ENCODE peak calls at places on chromosomes 3 and 15, in ten cellular contexts. D is HCT116, V is stomach, Y is H1, G is K562, I is esophagus muscularis mucosa, L is breast epithelium, H is HepG2, K is SK-N-SH, Q is endothelial cell of umbilical vein. E is an unnamed sample. For H3K9me3, the result is how much of the 10 kb centered on the place peaks cover.

GRCh38 chr15:73601449-73602425 is 31.5 kb downstream of the NPTN start:
- DNase-seq in D (no peak), V (no peak), Y (no peak), G (peak), I (no peak), L (peak), H (peak), K (no peak), Q (peak), E (no peak)

GRCh38 chr3:63824309-63824708 is 5.2 kb downstream of the C3orf49 start:
- DNase-seq in D (no peak), V (no peak), Y (no peak), G (no peak), I (no peak), L (no peak), H (no peak), K (no peak), Q (peak), E (no peak)

GRCh38 chr3:50587806-50588758 is 18.8 kb downstream of the HEMK1 start:
- DNase-seq in D (no peak), V (no peak), Y (no peak), G (no peak), I (no peak), L (no peak), H (peak), K (no peak), Q (no peak), E (no peak)

GRCh38 chr3:33430571-33430970 is 9.6 kb downstream of the UBP1 start:
- DNase-seq in D (no peak), V (no peak), Y (no peak), G (no peak), I (no peak), L (no peak), H (no peak), K (no peak), Q (no peak), E (no peak)

GRCh38 chr15:53506370-53506769 is 253.1 kb downstream of the WDR72 start:
- DNase-seq in D (no peak), V (no peak), Y (no peak), G (no peak), I (no peak), L (no peak), H (peak), K (no peak), Q (no peak), E (no peak)

GRCh38 chr3:36776436-36776835 is 12.1 kb upstream of the DCLK3 start:
- DNase-seq in D (no peak), V (no peak), Y (no peak), G (no peak), I (no peak), L (no peak), H (no peak), K (no peak), Q (no peak), E (no peak)

GRCh38 chr3:38655708-38656300 is 6.3 kb upstream of the SCN5A start:
- DNase-seq in D (peak), V (no peak), Y (no peak), G (peak), I (peak), L (no peak), H (peak), K (peak), Q (peak), E (no peak)

GRCh38 chr15:74857671-74858365 is 14.9 kb upstream of the ULK3 start:
- DNase-seq in D (no peak), V (no peak), Y (no peak), G (no peak), I (no peak), L (no peak), H (no peak), K (no peak), Q (no peak), E (no peak)

GRCh38 chr15:52294881-52295420 is 653 bp downstream of the MYO5C start:
- DNase-seq in D (no peak), V (no peak), Y (no peak), G (no peak), I (no peak), L (no peak), H (peak), K (peak), Q (peak), E (no peak)

GRCh38 chr3:11001020-11001657 is 8.6 kb downstream of the SLC6A1 start:
- DNase-seq in D (no peak), V (no peak), Y (no peak), G (peak), I (no peak), L (no peak), H (peak), K (peak), Q (no peak), E (no peak)

GRCh38 chr15:33871911-33872760 is 96.2 kb upstream of the CHRM5 start:
- DNase-seq in D (no peak), V (no peak), Y (no peak), G (no peak), I (no peak), L (no peak), H (no peak), K (peak), Q (no peak), E (no peak)

GRCh38 chr3:127374626-127375010 is 86.8 kb upstream of the PRR20G start:
- DNase-seq in D (no peak), V (no peak), Y (no peak), G (no peak), I (no peak), L (no peak), H (no peak), K (no peak), Q (no peak), E (no peak)

GRCh38 chr3:23629181-23629893 is 176.4 kb upstream of the UBE2E1 start:
- DNase-seq in D (no peak), V (no peak), Y (no peak), G (no peak), I (peak), L (no peak), H (no peak), K (no peak), Q (peak), E (no peak)

GRCh38 chr3:170471149-170471548 is 52.5 kb downstream of the CLDN11 start:
- DNase-seq in D (no peak), V (no peak), Y (no peak), G (no peak), I (no peak), L (no peak), H (no peak), K (no peak), Q (no peak), E (no peak)

GRCh38 chr3:143650120-143650519 is 198.1 kb downstream of the SLC9A9 start:
- DNase-seq in D (no peak), V (no peak), Y (no peak), G (no peak), I (no peak), L (no peak), H (no peak), K (no peak), Q (peak), E (no peak)

GRCh38 chr15:69217381-69217780 is 56.9 kb downstream of the GLCE start:
- DNase-seq in D (no peak), V (no peak), Y (no peak), G (no peak), I (no peak), L (no peak), H (no peak), K (no peak), Q (no peak), E (no peak)

GRCh38 chr3:42710323-42711021 is 7.9 kb upstream of the HHATL start:
- DNase-seq in D (no peak), V (no peak), Y (no peak), G (no peak), I (no peak), L (no peak), H (no peak), K (no peak), Q (no peak), E (peak)

GRCh38 chr15:68774120-68774519 is 46.6 kb downstream of the ANP32A start:
- DNase-seq in D (no peak), V (no peak), Y (no peak), G (no peak), I (no peak), L (no peak), H (no peak), K (no peak), Q (no peak), E (no peak)

GRCh38 chr3:12155833-12156232 is 2.9 kb downstream of the TIMP4 start:
- DNase-seq in D (peak), V (no peak), Y (no peak), G (peak), I (no peak), L (no peak), H (peak), K (no peak), Q (peak), E (no peak)

GRCh38 chr3:187958432-187959003 is 195.4 kb upstream of the LPP start:
- DNase-seq in D (no peak), V (peak), Y (no peak), G (no peak), I (no peak), L (no peak), H (no peak), K (no peak), Q (no peak), E (no peak)

GRCh38 chr3:187669675-187670504 is at the start of gene SST:
- DNase-seq in D (no peak), V (peak), Y (no peak), G (peak), I (peak), L (no peak), H (peak), K (no peak), Q (peak), E (no peak)

GRCh38 chr15:39801641-39802309 is 19.1 kb upstream of the FSIP1 start:
- DNase-seq in D (peak), V (peak), Y (no peak), G (peak), I (no peak), L (no peak), H (peak), K (no peak), Q (peak), E (no peak)

GRCh38 chr3:69665026-69665739 is 74.1 kb upstream of the MITF start:
- DNase-seq in D (no peak), V (peak), Y (no peak), G (peak), I (no peak), L (no peak), H (no peak), K (peak), Q (peak), E (no peak)

GRCh38 chr15:38252481-38253311 is at the start of gene SPRED1:
- DNase-seq in D (no peak), V (peak), Y (no peak), G (peak), I (no peak), L (peak), H (peak), K (peak), Q (peak), E (peak)

GRCh38 chr3:70554170-70554569 is 241.7 kb upstream of the MDFIC2 start:
- DNase-seq in D (no peak), V (no peak), Y (no peak), G (no peak), I (no peak), L (no peak), H (no peak), K (no peak), Q (peak), E (no peak)

GRCh38 chr3:52722491-52722890 is 16.6 kb downstream of the SPCS1 start:
- DNase-seq in D (no peak), V (no peak), Y (no peak), G (no peak), I (no peak), L (no peak), H (no peak), K (no peak), Q (no peak), E (no peak)

GRCh38 chr3:17753271-17753992 is 11.0 kb upstream of the TBC1D5 start:
- DNase-seq in D (no peak), V (no peak), Y (no peak), G (no peak), I (no peak), L (no peak), H (no peak), K (no peak), Q (no peak), E (no peak)

GRCh38 chr3:63964287-63965073 is 52.3 kb upstream of the SCAANT1 start:
- DNase-seq in D (no peak), V (no peak), Y (no peak), G (no peak), I (no peak), L (no peak), H (no peak), K (no peak), Q (no peak), E (no peak)

GRCh38 chr15:73691398-73691797 is 7.2 kb downstream of the CD276 start:
- DNase-seq in D (no peak), V (peak), Y (no peak), G (peak), I (no peak), L (no peak), H (no peak), K (no peak), Q (peak), E (peak)

GRCh38 chr3:58296269-58296668 is 9.8 kb upstream of the RPP14 start:
- DNase-seq in D (no peak), V (no peak), Y (no peak), G (no peak), I (no peak), L (no peak), H (no peak), K (no peak), Q (no peak), E (no peak)

GRCh38 chr15:93417156-93418077 is 328.4 kb upstream of the RGMA start:
- DNase-seq in D (no peak), V (no peak), Y (no peak), G (no peak), I (no peak), L (no peak), H (no peak), K (no peak), Q (no peak), E (no peak)

GRCh38 chr3:139518296-139518695 is 21.2 kb downstream of the RBP1 start:
- DNase-seq in D (no peak), V (no peak), Y (no peak), G (no peak), I (peak), L (no peak), H (no peak), K (no peak), Q (no peak), E (no peak)

GRCh38 chr3:122786067-122786466 is 7.6 kb downstream of the HSPBAP1 start:
- DNase-seq in D (no peak), V (no peak), Y (no peak), G (no peak), I (no peak), L (no peak), H (peak), K (no peak), Q (no peak), E (no peak)

GRCh38 chr3:851098-851790 is 241.6 kb upstream of the CNTN6 start:
- DNase-seq in D (no peak), V (no peak), Y (peak), G (no peak), I (no peak), L (no peak), H (no peak), K (no peak), Q (no peak), E (no peak)

GRCh38 chr3:116443096-116443793 is 2.0 kb downstream of the LSAMP start:
- DNase-seq in D (no peak), V (no peak), Y (no peak), G (no peak), I (no peak), L (no peak), H (no peak), K (peak), Q (no peak), E (no peak)

GRCh38 chr3:69324362-69325025 is 61.4 kb downstream of the FRMD4B start:
- DNase-seq in D (no peak), V (no peak), Y (peak), G (no peak), I (no peak), L (no peak), H (peak), K (peak), Q (no peak), E (no peak)

GRCh38 chr3:48569400-48569799 is 5.8 kb upstream of the UCN2 start:
- DNase-seq in D (no peak), V (no peak), Y (no peak), G (no peak), I (no peak), L (no peak), H (no peak), K (no peak), Q (no peak), E (no peak)

GRCh38 chr3:167750273-167750971 is 14.9 kb downstream of the SERPINI1 start:
- DNase-seq in D (no peak), V (no peak), Y (no peak), G (no peak), I (no peak), L (no peak), H (no peak), K (no peak), Q (no peak), E (no peak)

GRCh38 chr15:31498329-31498728 is 171.7 kb downstream of the KLF13 start:
- DNase-seq in D (no peak), V (no peak), Y (no peak), G (no peak), I (no peak), L (no peak), H (no peak), K (no peak), Q (no peak), E (no peak)
- TF ChIP-seq CTCF in D (no peak), V (no peak), Y (no peak), G (no peak), I (no peak), L (no peak), H (no peak), K (no peak), Q (no peak), E (no peak)

GRCh38 chr3:192063570-192063969 is 602.6 kb downstream of the PYDC2 start:
- DNase-seq in D (no peak), V (no peak), Y (no peak), G (no peak), I (no peak), L (no peak), H (no peak), K (peak), Q (peak), E (no peak)
- H3K9me3 ChIP-seq in D (under half), V (under half), Y (under half), G (under half), I (under half), L (under half), H (under half), K (under half), Q (under half), E (under half)

GRCh38 chr3:184186184-184186901 is at the start of gene ABCF3:
- DNase-seq in D (no peak), V (no peak), Y (no peak), G (no peak), I (no peak), L (no peak), H (no peak), K (peak), Q (no peak), E (no peak)
- TF ChIP-seq POLR2AphosphoS5 in D (peak), V (peak), Y (no peak), G (no peak), I (peak), L (peak), H (peak), K (peak), Q (no peak), E (no peak)

DNA sequence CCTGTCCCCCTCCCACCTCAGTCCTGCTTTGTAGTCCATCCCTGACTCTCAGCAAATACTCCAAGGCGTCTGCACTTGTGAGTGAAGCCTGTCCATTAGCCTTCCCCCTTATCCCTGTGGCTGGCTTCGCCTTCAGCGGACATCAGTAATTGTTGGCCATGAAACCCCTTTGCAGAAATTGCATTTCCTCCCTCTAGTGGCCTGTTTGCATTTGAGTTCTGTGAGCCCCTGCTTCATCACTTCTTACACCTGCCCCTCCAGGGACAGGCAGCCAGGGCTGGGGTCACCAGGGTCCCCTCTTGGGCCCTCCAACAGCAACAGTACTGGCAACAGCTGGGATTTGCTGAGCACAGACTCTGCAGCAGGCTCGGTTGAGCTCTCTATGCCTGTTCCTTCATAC is 9.0 kb upstream of the LRRK1 start:
- DNase-seq in D (no peak), V (no peak), Y (no peak), G (no peak), I (no peak), L (no peak), H (no peak), K (no peak), Q (no peak), E (peak)
- TF ChIP-seq CTCF in D (no peak), V (no peak), Y (peak), G (no peak), I (peak), L (no peak), H (peak), K (no peak), Q (no peak), E (no peak)

GRCh38 chr3:156581954-156582353 is 27.0 kb upstream of the SSR3 start:
- DNase-seq in D (no peak), V (no peak), Y (no peak), G (no peak), I (no peak), L (no peak), H (no peak), K (no peak), Q (no peak), E (no peak)

GRCh38 chr3:156582784-156583183 is 27.9 kb upstream of the SSR3 start:
- DNase-seq in D (no peak), V (no peak), Y (no peak), G (no peak), I (no peak), L (no peak), H (no peak), K (no peak), Q (no peak), E (no peak)

GRCh38 chr3:156583469-156583868 is 28.6 kb upstream of the SSR3 start:
- DNase-seq in D (no peak), V (no peak), Y (no peak), G (no peak), I (no peak), L (no peak), H (no peak), K (no peak), Q (no peak), E (no peak)

GRCh38 chr3:156579427-156579851 is 24.5 kb upstream of the SSR3 start:
- DNase-seq in D (no peak), V (no peak), Y (no peak), G (peak), I (no peak), L (no peak), H (no peak), K (no peak), Q (no peak), E (no peak)

DNA sequence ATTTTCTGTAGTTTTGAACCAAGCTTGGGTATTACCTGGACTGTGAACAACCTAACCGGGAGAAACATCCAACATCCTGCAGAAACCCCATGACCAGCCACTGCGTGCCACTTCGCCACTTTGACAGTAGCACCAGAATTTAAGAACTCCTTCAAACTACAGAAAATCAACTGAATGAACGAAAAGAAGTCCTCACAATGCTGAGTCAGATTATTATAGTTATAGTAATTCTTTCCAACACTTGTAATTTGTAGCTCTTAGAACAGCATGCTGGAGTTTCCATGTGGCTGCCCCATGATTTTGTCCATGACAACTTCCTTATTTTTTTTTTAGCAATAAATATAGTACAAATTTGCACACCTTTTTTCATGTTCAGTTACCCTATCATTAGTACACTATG is 26.1 kb upstream of the SSR3 start:
- DNase-seq in D (no peak), V (no peak), Y (no peak), G (no peak), I (no peak), L (no peak), H (no peak), K (no peak), Q (no peak), E (no peak)
- H3K9me3 ChIP-seq in D (under half), V (under half), Y (under half), G (under half), I (under half), L (under half), H (under half), K (under half), Q (under half), E (under half)

GRCh38 chr15:83066761-83067637 is at the start of gene BTBD1:
- DNase-seq in D (peak), V (peak), Y (peak), G (peak), I (peak), L (peak), H (peak), K (peak), Q (peak), E (peak)
- TF ChIP-seq POLR2AphosphoS5 in D (peak), V (peak), Y (peak), G (peak), I (peak), L (peak), H (peak), K (peak), Q (peak), E (no peak)

GRCh38 chr3:124780356-124780755 is 50.1 kb downstream of the UMPS start:
- DNase-seq in D (no peak), V (no peak), Y (no peak), G (no peak), I (no peak), L (peak), H (no peak), K (peak), Q (no peak), E (peak)
- TF ChIP-seq CTCF in D (no peak), V (no peak), Y (no peak), G (no peak), I (no peak), L (no peak), H (no peak), K (no peak), Q (no peak), E (no peak)

GRCh38 chr3:137761563-137762503 is 2.3 kb upstream of the SOX14 start:
- DNase-seq in D (no peak), V (no peak), Y (no peak), G (no peak), I (peak), L (no peak), H (no peak), K (peak), Q (no peak), E (no peak)
- H3K9me3 ChIP-seq in D (under half), V (under half), Y (under half), G (under half), I (under half), L (under half), H (under half), K (under half), Q (under half), E (under half)